ENCODE peak calls at places on chromosomes 4 and X, in five cellular contexts. O, G, Z, S and L are unnamed samples.

GRCh38 chrX:119503484-119503861 is 35.2 kb downstream of the SLC25A5 start:
- DNase-seq in G (peak), Z (no peak), O (no peak), S (peak), L (peak)

GRCh38 chr4:36011381-36011780 is 232.9 kb downstream of the ARAP2 start:
- DNase-seq in Z (no peak), S (no peak), O (no peak), G (peak), L (no peak)

GRCh38 chr4:57131849-57132745 is 21.9 kb upstream of the IGFBP7 start:
- DNase-seq in S (no peak), G (no peak), O (no peak), Z (no peak), L (peak)

GRCh38 chr4:78311306-78311705 is 240.3 kb upstream of the ANXA3 start:
- DNase-seq in G (no peak), Z (no peak), S (no peak), O (no peak), L (no peak)

GRCh38 chr4:137597751-137598493 is 65.6 kb upstream of the PCDH18 start:
- DNase-seq in O (no peak), G (no peak), Z (no peak), S (no peak), L (no peak)

GRCh38 chr4:182447938-182448280 is 204.7 kb downstream of the TENM3 start:
- DNase-seq in S (no peak), Z (no peak), O (peak), G (no peak), L (no peak)

GRCh38 chrX:112120737-112121136 is 38.2 kb upstream of the TRPC5 start:
- DNase-seq in G (no peak), S (no peak), Z (no peak), O (no peak), L (no peak)

GRCh38 chr4:5420266-5420665 is 288.1 kb downstream of the EVC2 start:
- DNase-seq in S (no peak), O (no peak), Z (no peak), G (no peak), L (no peak)

GRCh38 chr4:176238819-176239218 is 30.2 kb downstream of the ASB5 start:
- DNase-seq in Z (no peak), G (peak), S (no peak), O (no peak), L (peak)

GRCh38 chr4:119103263-119103662 is 32.4 kb upstream of the MYOZ2 start:
- DNase-seq in G (peak), Z (no peak), S (peak), O (no peak), L (peak)

GRCh38 chr4:143559757-143560147 is 46.2 kb downstream of the SMARCA5 start:
- DNase-seq in G (no peak), O (no peak), Z (no peak), S (no peak), L (no peak)

GRCh38 chrX:21757960-21758359 is at the start of gene SMPX:
- DNase-seq in O (no peak), Z (no peak), G (no peak), S (no peak), L (no peak)

GRCh38 chr4:36086387-36086786 is 157.9 kb downstream of the ARAP2 start:
- DNase-seq in Z (no peak), O (no peak), G (no peak), S (no peak), L (no peak)

GRCh38 chrX:152897216-152898144 is at the start of gene ZNF185:
- DNase-seq in Z (peak), S (no peak), G (peak), O (no peak), L (peak)

GRCh38 chrX:115400960-115401359 is 111.4 kb downstream of the LUZP4 start:
- DNase-seq in O (no peak), S (no peak), G (no peak), Z (no peak), L (no peak)

GRCh38 chrX:65726708-65727107 is 59.3 kb downstream of the MSN start:
- DNase-seq in O (no peak), Z (no peak), G (no peak), S (no peak), L (no peak)